ENCODE peak calls at places on chromosomes 11 and 22, in nine cellular contexts. One of them, this sample, is unnamed.

GRCh38 chr22:48953830-48954229 is 873.8 kb downstream of the BRD1 start:
- DNase-seq in activated T-cell treated with anti-CD3 and anti-CD28 coated beads, Interleukin-2, amount 50 U/mL, for 72 hours: no peak
- DNase-seq in endothelial cell: no peak
- DNase-seq in DND-41: no peak
- DNase-seq in fibroblast of lung: no peak
- DNase-seq in heart left ventricle: no peak
- DNase-seq in adrenal gland: peak
- DNase-seq in stimulated activated CD4-positive, alpha-beta T cell treated with anti-CD3 and anti-CD28 coated beads, Interleukin-2, amount 100 ng/mL, for 48 hours: no peak
- DNase-seq in activated CD4-positive, CD25-positive, alpha-beta regulatory T cell: no peak
- DNase-seq in this sample: no peak

GRCh38 chr11:35851342-35851741 is 92.5 kb upstream of the LDLRAD3 start:
- DNase-seq in activated T-cell treated with anti-CD3 and anti-CD28 coated beads, Interleukin-2, amount 50 U/mL, for 72 hours: no peak
- DNase-seq in endothelial cell: no peak
- DNase-seq in DND-41: no peak
- DNase-seq in fibroblast of lung: no peak
- DNase-seq in heart left ventricle: no peak
- DNase-seq in adrenal gland: no peak
- DNase-seq in stimulated activated CD4-positive, alpha-beta T cell treated with anti-CD3 and anti-CD28 coated beads, Interleukin-2, amount 100 ng/mL, for 48 hours: no peak
- DNase-seq in activated CD4-positive, CD25-positive, alpha-beta regulatory T cell: no peak
- DNase-seq in this sample: no peak

GRCh38 chr11:7165911-7166310 is 77.1 kb downstream of the RBMXL2 start:
- DNase-seq in activated T-cell treated with anti-CD3 and anti-CD28 coated beads, Interleukin-2, amount 50 U/mL, for 72 hours: no peak
- DNase-seq in endothelial cell: no peak
- DNase-seq in DND-41: no peak
- DNase-seq in fibroblast of lung: no peak
- DNase-seq in heart left ventricle: no peak
- DNase-seq in adrenal gland: no peak
- DNase-seq in stimulated activated CD4-positive, alpha-beta T cell treated with anti-CD3 and anti-CD28 coated beads, Interleukin-2, amount 100 ng/mL, for 48 hours: no peak
- DNase-seq in activated CD4-positive, CD25-positive, alpha-beta regulatory T cell: no peak
- DNase-seq in this sample: no peak

GRCh38 chr22:50733521-50734342 is 4.3 kb upstream of the ACR start:
- DNase-seq in activated T-cell treated with anti-CD3 and anti-CD28 coated beads, Interleukin-2, amount 50 U/mL, for 72 hours: no peak
- DNase-seq in endothelial cell: peak
- DNase-seq in DND-41: no peak
- DNase-seq in fibroblast of lung: peak
- DNase-seq in heart left ventricle: no peak
- DNase-seq in adrenal gland: peak
- DNase-seq in stimulated activated CD4-positive, alpha-beta T cell treated with anti-CD3 and anti-CD28 coated beads, Interleukin-2, amount 100 ng/mL, for 48 hours: no peak
- DNase-seq in activated CD4-positive, CD25-positive, alpha-beta regulatory T cell: no peak
- DNase-seq in this sample: no peak

GRCh38 chr11:77205467-77206263 is 77.6 kb downstream of the MYO7A start:
- DNase-seq in activated T-cell treated with anti-CD3 and anti-CD28 coated beads, Interleukin-2, amount 50 U/mL, for 72 hours: no peak
- DNase-seq in endothelial cell: peak
- DNase-seq in DND-41: no peak
- DNase-seq in fibroblast of lung: no peak
- DNase-seq in heart left ventricle: no peak
- DNase-seq in adrenal gland: no peak
- DNase-seq in stimulated activated CD4-positive, alpha-beta T cell treated with anti-CD3 and anti-CD28 coated beads, Interleukin-2, amount 100 ng/mL, for 48 hours: no peak
- DNase-seq in activated CD4-positive, CD25-positive, alpha-beta regulatory T cell: no peak
- DNase-seq in this sample: no peak

GRCh38 chr11:106956887-106957505 is 61.3 kb downstream of the GUCY1A2 start:
- DNase-seq in activated T-cell treated with anti-CD3 and anti-CD28 coated beads, Interleukin-2, amount 50 U/mL, for 72 hours: no peak
- DNase-seq in endothelial cell: no peak
- DNase-seq in DND-41: peak
- DNase-seq in fibroblast of lung: no peak
- DNase-seq in heart left ventricle: no peak
- DNase-seq in adrenal gland: no peak
- DNase-seq in stimulated activated CD4-positive, alpha-beta T cell treated with anti-CD3 and anti-CD28 coated beads, Interleukin-2, amount 100 ng/mL, for 48 hours: no peak
- DNase-seq in activated CD4-positive, CD25-positive, alpha-beta regulatory T cell: no peak
- DNase-seq in this sample: peak

GRCh38 chr11:1475841-1476240 is 10.7 kb downstream of the MOB2 start:
- DNase-seq in activated T-cell treated with anti-CD3 and anti-CD28 coated beads, Interleukin-2, amount 50 U/mL, for 72 hours: no peak
- DNase-seq in endothelial cell: no peak
- DNase-seq in DND-41: no peak
- DNase-seq in fibroblast of lung: no peak
- DNase-seq in heart left ventricle: no peak
- DNase-seq in adrenal gland: no peak
- DNase-seq in stimulated activated CD4-positive, alpha-beta T cell treated with anti-CD3 and anti-CD28 coated beads, Interleukin-2, amount 100 ng/mL, for 48 hours: no peak
- DNase-seq in activated CD4-positive, CD25-positive, alpha-beta regulatory T cell: no peak
- DNase-seq in this sample: no peak

GRCh38 chr11:24949406-24949805 is 452.6 kb downstream of the LUZP2 start:
- DNase-seq in activated T-cell treated with anti-CD3 and anti-CD28 coated beads, Interleukin-2, amount 50 U/mL, for 72 hours: no peak
- DNase-seq in endothelial cell: no peak
- DNase-seq in DND-41: no peak
- DNase-seq in fibroblast of lung: peak
- DNase-seq in heart left ventricle: no peak
- DNase-seq in adrenal gland: no peak
- DNase-seq in stimulated activated CD4-positive, alpha-beta T cell treated with anti-CD3 and anti-CD28 coated beads, Interleukin-2, amount 100 ng/mL, for 48 hours: no peak
- DNase-seq in activated CD4-positive, CD25-positive, alpha-beta regulatory T cell: no peak
- DNase-seq in this sample: no peak

This sample was measured in ecto neural progenitor cell.